ENCODE peak calls at places on chromosome 15, in eight cellular contexts. E is heart left ventricle, I is esophagus squamous epithelium, V is testis, W is H54, Y is HCT116, T is tibial nerve, Q is IMR-90. G is an unnamed sample.

GRCh38 chr15:72047020-72047419 is 70.9 kb downstream of the MYO9A start:
- DNase-seq in W (no peak), V (no peak), I (no peak), E (no peak), Q (peak), Y (no peak), T (no peak), G (no peak)

GRCh38 chr15:63310646-63311045 is 33.2 kb downstream of the APH1B start:
- DNase-seq in Y (no peak), W (no peak), T (no peak), I (no peak), E (no peak), V (no peak), Q (peak), G (no peak)

GRCh38 chr15:37102315-37103021 is 2.1 kb upstream of the MEIS2 start:
- DNase-seq in V (peak), E (no peak), W (no peak), I (no peak), Y (no peak), Q (peak), T (no peak), G (no peak)

GRCh38 chr15:97866994-97867393 is 93.5 kb upstream of the ARRDC4 start:
- DNase-seq in Q (no peak), V (no peak), I (no peak), T (no peak), W (no peak), Y (no peak), E (no peak), G (no peak)

GRCh38 chr15:45185069-45185779 is 2.5 kb downstream of the SHF start:
- DNase-seq in I (no peak), V (no peak), Y (no peak), W (no peak), T (no peak), Q (no peak), E (no peak), G (no peak)

GRCh38 chr15:60592386-60593339 is 113.7 kb upstream of the ICE2 start:
- DNase-seq in W (peak), Q (peak), T (peak), E (peak), I (peak), V (peak), Y (no peak), G (peak)

GRCh38 chr15:63344737-63345390 is 36.8 kb downstream of the CA12 start:
- DNase-seq in I (no peak), T (no peak), W (no peak), Y (no peak), V (no peak), Q (peak), E (no peak), G (peak)

GRCh38 chr15:88072598-88073385 is 183.7 kb downstream of the NTRK3 start:
- DNase-seq in E (no peak), V (no peak), I (no peak), T (no peak), W (no peak), Y (no peak), Q (no peak), G (no peak)

GRCh38 chr15:90679959-90680358 is 37.2 kb upstream of the BLM start:
- DNase-seq in E (no peak), I (no peak), T (peak), Q (no peak), V (no peak), W (no peak), Y (no peak), G (no peak)

GRCh38 chr15:63473999-63474809 is 30.2 kb upstream of the USP3 start:
- DNase-seq in W (no peak), I (no peak), E (no peak), T (no peak), Y (no peak), V (no peak), Q (peak), G (no peak)

GRCh38 chr15:59764775-59765174 is 75.7 kb upstream of the BNIP2 start:
- DNase-seq in Y (peak), V (no peak), Q (no peak), W (no peak), I (no peak), E (no peak), T (no peak), G (no peak)

GRCh38 chr15:78239811-78240210 is 5.4 kb upstream of the ACSBG1 start:
- DNase-seq in W (no peak), Y (no peak), Q (no peak), E (no peak), T (no peak), I (no peak), V (no peak), G (no peak)

GRCh38 chr15:38252481-38253311 is at the start of gene SPRED1:
- DNase-seq in T (peak), V (peak), I (no peak), E (peak), Y (no peak), Q (peak), W (peak), G (peak)

GRCh38 chr15:85667491-85668424 is 127.0 kb downstream of the KLHL25 start:
- DNase-seq in Y (peak), W (peak), Q (peak), E (peak), V (peak), I (no peak), T (no peak), G (peak)

GRCh38 chr15:57153140-57153539 is 223.2 kb upstream of the CGNL1 start:
- DNase-seq in W (no peak), I (no peak), Q (peak), T (no peak), Y (no peak), V (no peak), E (no peak), G (no peak)

GRCh38 chr15:53625962-53626845 is 133.3 kb downstream of the WDR72 start:
- DNase-seq in V (peak), Q (no peak), T (no peak), Y (no peak), W (no peak), I (no peak), E (no peak), G (no peak)

GRCh38 chr15:70614221-70614620 is 149.1 kb downstream of the UACA start:
- DNase-seq in Y (no peak), T (no peak), V (no peak), E (no peak), W (no peak), Q (no peak), I (no peak), G (no peak)

GRCh38 chr15:38024293-38025091 is 90.1 kb downstream of the TMCO5A start:
- DNase-seq in W (no peak), V (no peak), Y (no peak), T (no peak), E (no peak), I (no peak), Q (no peak), G (no peak)

GRCh38 chr15:101026686-101027272 is 107.6 kb downstream of the LRRK1 start:
- DNase-seq in E (no peak), V (peak), W (no peak), I (no peak), Y (no peak), Q (no peak), T (no peak), G (no peak)

GRCh38 chr15:45529613-45530012 is 7.1 kb upstream of the SLC30A4 start:
- DNase-seq in Q (no peak), I (no peak), T (no peak), W (no peak), Y (no peak), V (peak), E (no peak), G (no peak)

GRCh38 chr15:50519740-50520425 is 26.6 kb downstream of the USP50 start:
- DNase-seq in I (no peak), W (no peak), V (no peak), E (no peak), T (no peak), Y (no peak), Q (peak), G (no peak)

GRCh38 chr15:78619022-78619950 is 1.5 kb downstream of the CHRNA3 start:
- DNase-seq in Q (no peak), V (no peak), Y (no peak), W (no peak), I (no peak), T (no peak), E (no peak), G (no peak)

GRCh38 chr15:46709461-46709860 is 1007.8 kb upstream of the SEMA6D start:
- DNase-seq in I (no peak), Q (no peak), W (no peak), E (no peak), T (no peak), V (no peak), Y (no peak), G (no peak)

GRCh38 chr15:79629687-79630086 is 197.6 kb downstream of the MINAR1 start:
- DNase-seq in Y (no peak), I (no peak), W (no peak), V (no peak), Q (peak), T (no peak), E (peak), G (no peak)

GRCh38 chr15:22806664-22807063 is 20.2 kb downstream of the NIPA1 start:
- DNase-seq in V (no peak), W (no peak), Q (no peak), E (no peak), Y (no peak), T (no peak), I (no peak), G (no peak)

GRCh38 chr15:71753346-71753745 is 57.0 kb upstream of the NR2E3 start:
- DNase-seq in I (no peak), E (no peak), Y (no peak), W (no peak), T (no peak), V (no peak), Q (peak), G (no peak)

GRCh38 chr15:55628369-55628730 is 40.2 kb upstream of the PYGO1 start:
- DNase-seq in I (no peak), Q (peak), T (no peak), Y (no peak), E (no peak), V (no peak), W (no peak), G (no peak)

GRCh38 chr15:45129651-45130129 is at the start of the genes DUOX1 and DUOXA1:
- DNase-seq in Q (no peak), V (no peak), Y (peak), T (no peak), E (no peak), I (no peak), W (no peak), G (no peak)

GRCh38 chr15:33031324-33031736 is 163.2 kb downstream of the FMN1 start:
- DNase-seq in E (no peak), T (no peak), V (no peak), I (no peak), W (peak), Q (peak), Y (no peak), G (no peak)

GRCh38 chr15:85010472-85011209 is 29.0 kb downstream of the PDE8A start:
- DNase-seq in Q (no peak), W (peak), T (no peak), Y (no peak), I (no peak), E (no peak), V (no peak), G (no peak)

GRCh38 chr15:52568569-52569243 is at the start of gene ARPP19:
- DNase-seq in W (peak), T (peak), Q (peak), Y (peak), I (peak), V (peak), E (peak), G (peak)
- TF ChIP-seq POLR2A in W (peak), T (peak), Q (peak), Y (peak), I (peak), V (no peak), E (no peak), G (peak)

GRCh38 chr15:75335705-75336355 is at the start of gene COMMD4:
- DNase-seq in T (peak), W (peak), Q (peak), V (peak), E (peak), I (peak), Y (peak), G (peak)
- TF ChIP-seq POLR2A in T (no peak), W (peak), Q (peak), V (no peak), E (no peak), I (no peak), Y (no peak), G (peak)

GRCh38 chr15:58749532-58750337 is at the start of gene ADAM10:
- DNase-seq in V (peak), T (peak), Q (peak), Y (peak), I (peak), E (peak), W (peak), G (peak)
- TF ChIP-seq POLR2A in V (peak), T (peak), Q (peak), Y (peak), I (peak), E (peak), W (peak), G (peak)

GRCh38 chr15:75843618-75844610 is 667 bp downstream of the UBE2Q2 start:
- DNase-seq in Y (no peak), Q (peak), T (peak), E (peak), I (no peak), V (peak), W (peak), G (peak)
- TF ChIP-seq POLR2A in Y (peak), Q (peak), T (no peak), E (no peak), I (peak), V (no peak), W (no peak), G (peak)

GRCh38 chr15:65521355-65521754 is 3.9 kb upstream of the DPP8 start:
- DNase-seq in Q (no peak), Y (no peak), I (no peak), W (no peak), E (no peak), T (no peak), V (no peak), G (peak)

GRCh38 chr15:65517866-65518207 is 348 bp upstream of the DPP8 start:
- DNase-seq in E (no peak), V (no peak), Q (no peak), Y (no peak), I (no peak), T (no peak), W (no peak), G (no peak)

GRCh38 chr15:65519781-65520299 is 2.4 kb upstream of the DPP8 start:
- DNase-seq in Q (no peak), E (no peak), W (no peak), I (no peak), V (no peak), T (no peak), Y (no peak), G (no peak)

GRCh38 chr15:65518633-65519285 is 1.3 kb upstream of the DPP8 start:
- DNase-seq in I (no peak), T (no peak), W (no peak), Q (no peak), Y (no peak), V (no peak), E (no peak), G (no peak)

GRCh38 chr15:65516997-65517865 is at the start of gene DPP8:
- DNase-seq in I (peak), W (peak), Y (peak), V (peak), Q (peak), E (peak), T (peak), G (peak)
- TF ChIP-seq POLR2A in I (peak), W (peak), Y (peak), V (no peak), Q (peak), E (no peak), T (no peak), G (peak)

DNA sequence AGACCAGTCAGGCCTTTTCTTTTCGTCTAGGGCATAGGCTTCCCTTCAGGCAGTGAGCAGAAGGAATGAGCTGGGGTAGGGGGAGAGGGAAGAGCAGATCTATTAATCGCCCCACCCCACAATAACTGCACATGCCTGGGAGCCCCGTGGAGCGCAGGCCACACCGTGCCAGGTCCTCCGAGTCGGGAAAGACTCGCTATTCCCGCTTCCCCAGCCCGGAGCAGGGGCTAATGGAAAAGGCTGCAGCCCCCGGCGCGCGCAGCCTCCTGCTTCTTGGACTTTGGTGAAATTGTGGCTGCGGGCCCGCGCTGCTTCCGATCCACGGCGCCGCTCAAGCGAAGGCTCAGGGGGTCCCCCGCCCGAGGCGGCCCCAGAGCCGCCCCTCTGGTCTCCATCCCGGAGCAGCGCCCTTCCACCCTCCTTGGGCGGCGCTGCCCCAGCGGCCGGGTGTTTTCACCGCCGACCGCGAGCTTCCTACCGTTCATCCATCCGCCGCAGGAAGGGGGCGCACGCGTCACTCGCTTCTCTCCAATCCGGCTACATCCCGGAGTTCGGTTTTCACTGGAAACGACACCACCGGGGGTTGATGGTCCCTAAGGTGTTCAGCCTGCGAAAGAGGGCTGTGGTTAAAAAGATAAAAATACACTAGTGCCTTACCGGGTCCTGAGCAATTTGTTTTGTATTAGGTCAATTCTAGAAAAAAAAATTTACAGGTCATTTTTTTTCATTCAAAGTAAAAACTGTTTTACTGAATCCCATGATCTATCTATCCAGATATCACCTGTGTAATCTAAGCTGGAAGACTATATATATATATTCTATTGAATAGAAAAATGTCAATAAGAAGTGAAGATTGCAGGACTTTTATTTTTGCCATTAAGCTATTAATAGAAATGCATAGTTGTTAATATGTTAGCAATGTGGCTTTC is 4.4 kb upstream of the SYNM start:
- DNase-seq in I (no peak), Q (peak), T (peak), W (peak), E (peak), Y (peak), V (peak), G (peak)
- TF ChIP-seq POLR2A in I (peak), Q (no peak), T (no peak), W (peak), E (no peak), Y (no peak), V (no peak), G (no peak)

DNA sequence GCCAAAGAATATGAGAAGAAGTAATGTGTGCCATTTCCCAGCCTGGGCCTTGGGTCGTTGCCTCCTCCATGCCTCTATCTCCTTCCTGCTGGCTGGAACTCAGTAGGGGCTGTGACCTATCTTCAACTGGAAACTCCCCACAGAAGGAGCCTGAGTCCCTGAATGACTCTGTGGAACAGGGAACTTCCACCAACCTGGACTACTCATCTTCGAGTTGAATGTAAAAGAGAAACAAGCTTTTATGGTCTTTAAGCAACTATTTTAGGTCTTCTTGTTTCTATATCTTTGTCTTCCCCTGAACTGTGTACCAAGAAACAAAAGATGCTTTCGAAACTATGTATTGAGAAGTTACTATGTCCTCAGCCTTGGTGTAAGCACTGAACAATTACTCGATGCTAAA is 355.3 kb upstream of the NR2F2 start:
- DNase-seq in V (no peak), T (no peak), Y (no peak), Q (no peak), I (no peak), E (no peak), W (no peak), G (no peak)
- TF ChIP-seq POLR2A in V (no peak), T (no peak), Y (no peak), Q (no peak), I (no peak), E (no peak), W (no peak), G (no peak)

GRCh38 chr15:92928351-92928750 is 28.2 kb downstream of the CHD2 start:
- DNase-seq in Q (no peak), Y (no peak), T (no peak), W (no peak), V (no peak), I (no peak), E (no peak), G (no peak)

GRCh38 chr15:92924216-92924615 is 24.1 kb downstream of the CHD2 start:
- DNase-seq in E (no peak), T (no peak), V (no peak), W (no peak), I (no peak), Y (no peak), Q (no peak), G (no peak)

GRCh38 chr15:92922405-92923002 is 22.4 kb downstream of the CHD2 start:
- DNase-seq in I (no peak), E (no peak), Q (no peak), W (no peak), Y (no peak), T (no peak), V (no peak), G (no peak)

GRCh38 chr15:92929002-92929401 is 28.9 kb downstream of the CHD2 start:
- DNase-seq in I (no peak), T (no peak), Y (no peak), Q (no peak), V (no peak), W (no peak), E (no peak), G (no peak)

DNA sequence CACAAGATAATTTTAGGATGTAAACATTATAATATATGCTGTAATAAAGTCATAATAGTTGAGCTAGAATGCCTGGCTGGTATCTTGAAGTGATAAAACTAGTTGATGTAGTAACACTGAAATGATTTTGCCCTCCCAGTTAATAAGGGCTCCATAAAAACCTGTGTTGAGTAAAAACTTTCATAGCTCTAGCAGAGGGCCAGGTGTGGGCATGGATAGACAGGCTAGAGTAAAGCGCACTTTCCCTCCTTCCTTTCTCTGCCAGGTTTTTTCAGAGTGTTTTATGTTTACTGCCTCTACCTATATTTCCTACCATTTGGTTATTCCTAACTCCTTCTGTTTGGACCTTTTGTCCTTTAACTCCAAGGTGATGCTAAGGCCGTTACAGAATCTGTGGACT is 25.3 kb downstream of the CHD2 start:
- DNase-seq in T (no peak), V (no peak), W (no peak), Y (no peak), I (no peak), E (no peak), Q (no peak), G (no peak)
- TF ChIP-seq POLR2A in T (no peak), V (no peak), W (no peak), Y (no peak), I (no peak), E (no peak), Q (no peak), G (no peak)